ENCODE peak calls at places on chromosomes 2 and 18, in eight cellular contexts. Z is K562, W is A673, Y is AG04450, U is PC-3, X is heart left ventricle, N is fibroblast of pulmonary artery, V is OCI-LY7. M is an unnamed sample.

GRCh38 chr2:57516740-57517340 is 529.8 kb upstream of the VRK2 start:
- DNase-seq in Y (peak; percentile 0), Z (peak; percentile 36), N (peak; percentile 68), W (peak; percentile 74), X (no peak), U (peak; percentile 70), V (peak; percentile 54), M (no peak)

GRCh38 chr2:95333056-95333455 is 35.9 kb downstream of the KCNIP3 start:
- DNase-seq in W (no peak), Z (no peak), N (no peak), V (no peak), X (peak; percentile 5), U (no peak), Y (no peak), M (no peak)

GRCh38 chr2:147683380-147683779 is 161.4 kb upstream of the ACVR2A start:
- DNase-seq in X (no peak), U (no peak), Y (no peak), V (no peak), W (no peak), N (no peak), Z (no peak), M (no peak)

GRCh38 chr2:111219734-111220505 is 99.2 kb downstream of the BCL2L11 start:
- DNase-seq in N (no peak), X (no peak), V (no peak), Z (no peak), W (no peak), U (no peak), Y (no peak), M (no peak)

GRCh38 chr2:120108049-120108448 is 95.2 kb downstream of the EPB41L5 start:
- DNase-seq in U (peak; percentile 93), V (no peak), W (no peak), N (peak; percentile 86), Z (no peak), X (peak; percentile 29), Y (peak; percentile 16), M (peak; percentile 10)

GRCh38 chr2:121716126-121716525 is 20.5 kb downstream of the NIFK start:
- DNase-seq in Z (no peak), U (no peak), Y (no peak), W (no peak), X (no peak), V (no peak), N (no peak), M (no peak)

GRCh38 chr2:46067501-46068292 is 229.5 kb upstream of the EPAS1 start:
- DNase-seq in V (no peak), W (peak; percentile 10), X (no peak), Y (peak; percentile 93), N (peak; percentile 99), Z (no peak), U (peak; percentile 64), M (no peak)

GRCh38 chr2:130337735-130338325 is 4.9 kb upstream of the IMP4 start:
- DNase-seq in W (no peak), X (no peak), Y (peak; percentile 73), V (no peak), U (no peak), Z (no peak), N (peak; percentile 83), M (no peak)

GRCh38 chr2:219595250-219595649 is 2.4 kb upstream of the STK11IP start:
- DNase-seq in Z (peak; percentile 70), U (no peak), V (no peak), W (peak; percentile 63), Y (no peak), X (no peak), N (peak; percentile 64), M (peak; percentile 43)

GRCh38 chr2:23900927-23901322 is 26.0 kb downstream of the ATAD2B start:
- DNase-seq in V (no peak), Y (peak; percentile 55), Z (peak; percentile 22), W (peak; percentile 58), X (no peak), N (peak; percentile 89), U (peak; percentile 78), M (no peak)

GRCh38 chr2:74845217-74845751 is 11.4 kb downstream of the HK2 start:
- DNase-seq in U (peak; percentile 98), X (peak; percentile 84), Y (peak; percentile 61), N (peak; percentile 87), Z (no peak), V (no peak), W (peak; percentile 55), M (no peak)

GRCh38 chr2:220335591-220335915 is 708.1 kb downstream of the SLC4A3 start:
- DNase-seq in Y (no peak), V (no peak), N (no peak), Z (no peak), U (no peak), X (no peak), W (peak; percentile 54), M (no peak)

DNA sequence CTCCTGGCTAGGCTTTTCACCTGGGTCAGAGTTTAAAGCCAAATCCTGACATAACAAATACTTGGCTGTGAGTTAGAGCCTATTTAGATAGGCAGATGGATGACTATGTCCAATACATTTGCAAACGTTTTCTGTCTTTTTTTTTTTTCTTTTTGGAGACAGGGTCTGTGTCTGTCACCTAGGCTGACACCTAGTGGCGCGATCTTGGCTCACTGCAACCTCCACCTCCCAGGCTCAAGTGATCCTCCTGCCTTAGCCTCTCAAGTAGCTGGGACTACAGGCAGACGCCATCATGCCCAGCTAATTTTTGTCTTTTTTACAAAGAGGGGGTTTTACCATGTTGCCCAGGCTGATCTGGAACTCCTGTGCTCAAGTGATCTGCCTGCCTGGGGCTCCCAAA is 124.8 kb downstream of the DYM start:
- DNase-seq in W (peak; percentile 15), V (peak; percentile 8), U (no peak), Z (no peak), Y (no peak), N (no peak), X (no peak), M (no peak)
- TF ChIP-seq CTCF in W (peak; percentile 43), V (peak; percentile 58), U (peak; percentile 28), Z (peak; percentile 25), Y (no peak), N (no peak), X (no peak), M (peak; percentile 13)

GRCh38 chr2:241270531-241270930 is 44.9 kb downstream of the HDLBP start:
- DNase-seq in Z (no peak), N (no peak), U (no peak), X (no peak), V (no peak), W (no peak), Y (no peak), M (no peak)
- H3K4me3 ChIP-seq in Z (no peak overlapping the region), N (peak overlapping the region; percentile 87), U (peak overlapping the region; percentile 83), X (peak overlapping the region; percentile 98), V (no peak overlapping the region), W (no peak overlapping the region), Y (peak overlapping the region; percentile 84), M (no peak overlapping the region)

GRCh38 chr2:170523506-170523905 is 191.6 kb upstream of the SP5 start:
- DNase-seq in X (no peak), N (no peak), Y (no peak), V (no peak), U (peak; percentile 19), W (no peak), Z (no peak), M (no peak)
- TF ChIP-seq CTCF in X (no peak), N (no peak), Y (no peak), V (peak; percentile 32), U (peak; percentile 43), W (peak; percentile 8), Z (peak; percentile 34), M (no peak)

GRCh38 chr2:236538242-236538641 is 31.4 kb upstream of the ACKR3 start:
- DNase-seq in U (no peak), W (no peak), Y (no peak), X (no peak), V (no peak), Z (no peak), N (no peak), M (no peak)

GRCh38 chr2:236535024-236535423 is 34.6 kb upstream of the ACKR3 start:
- DNase-seq in V (no peak), X (no peak), Z (no peak), W (no peak), N (peak; percentile 35), Y (no peak), U (peak; percentile 56), M (no peak)

GRCh38 chr2:236533343-236533742 is 36.3 kb upstream of the ACKR3 start:
- DNase-seq in Y (no peak), Z (no peak), X (no peak), W (no peak), V (no peak), N (no peak), U (no peak), M (no peak)

GRCh38 chr2:236541008-236541562 is 28.5 kb upstream of the ACKR3 start:
- DNase-seq in V (no peak), U (no peak), Y (no peak), Z (no peak), W (no peak), X (no peak), N (no peak), M (no peak)

GRCh38 chr2:236536727-236537398 is 32.8 kb upstream of the ACKR3 start:
- DNase-seq in Y (no peak), N (no peak), V (peak; percentile 63), Z (no peak), U (no peak), W (no peak), X (no peak), M (no peak)
- H3K4me3 ChIP-seq in Y (no peak overlapping the region), N (no peak overlapping the region), V (peak overlapping the region; percentile 4), Z (no peak overlapping the region), U (no peak overlapping the region), W (no peak overlapping the region), X (no peak overlapping the region), M (no peak overlapping the region)

DNA sequence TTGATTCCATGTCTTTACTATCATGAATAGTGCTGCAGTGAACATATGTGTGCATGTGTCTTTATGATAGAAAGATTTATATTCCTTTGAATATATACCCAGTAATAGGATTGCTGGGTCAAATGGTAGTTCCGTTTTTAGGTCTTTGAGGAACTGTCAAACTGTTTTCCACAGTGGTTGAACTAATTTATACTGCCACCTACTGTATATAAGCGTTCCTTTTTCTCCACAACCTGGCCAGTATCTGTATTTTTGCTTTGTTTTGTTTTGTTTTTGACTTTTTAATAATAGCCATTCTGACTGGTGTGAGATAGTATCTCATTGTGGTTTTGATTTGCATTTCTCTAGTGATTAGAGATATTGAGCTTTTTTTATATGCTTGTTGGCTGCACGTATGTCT is 641.6 kb downstream of the SUCLG1 start:
- DNase-seq in N (peak; percentile 15), X (no peak), Y (no peak), W (no peak), V (peak; percentile 10), Z (no peak), U (peak; percentile 42), M (no peak)
- TF ChIP-seq CTCF in N (peak; percentile 26), X (no peak), Y (no peak), W (peak; percentile 27), V (peak; percentile 63), Z (peak; percentile 65), U (peak; percentile 57), M (no peak)